ENCODE peak calls at places on chromosomes 12 and 14, in five cellular contexts. V, G, P, E and N are unnamed samples.

GRCh38 chr12:130484221-130484620 is 146.5 kb downstream of the PIWIL1 start:
- DNase-seq in V (no peak), G (no peak), P (no peak), E (no peak), N (no peak)

GRCh38 chr12:48013287-48013686 is 9.0 kb upstream of the COL2A1 start:
- DNase-seq in V (no peak), G (no peak), P (no peak), E (no peak), N (no peak)

GRCh38 chr12:124532947-124533346 is 34.5 kb downstream of the NCOR2 start:
- DNase-seq in V (no peak), G (no peak), P (no peak), E (no peak), N (no peak)

GRCh38 chr12:1553987-1554982 is 40.1 kb downstream of the FBXL14 start:
- DNase-seq in V (peak), G (no peak), P (no peak), E (no peak), N (no peak)

GRCh38 chr14:38420045-38420444 is 164.2 kb upstream of the CLEC14A start:
- DNase-seq in V (no peak), G (no peak), P (no peak), E (no peak), N (no peak)

GRCh38 chr14:104444159-104445030 is 135.2 kb upstream of the C14orf180 start:
- DNase-seq in V (no peak), G (no peak), P (no peak), E (no peak), N (no peak)

GRCh38 chr12:3726455-3726854 is 26.5 kb downstream of the CRACR2A start:
- DNase-seq in V (no peak), G (no peak), P (no peak), E (no peak), N (no peak)

GRCh38 chr14:101194356-101195308 is 291.1 kb upstream of the RTL1 start:
- DNase-seq in V (no peak), G (no peak), P (no peak), E (no peak), N (no peak)

GRCh38 chr14:99382781-99383456 is 97.7 kb downstream of the SETD3 start:
- DNase-seq in V (no peak), G (no peak), P (no peak), E (no peak), N (no peak)

GRCh38 chr12:69107541-69107940 is 131.8 kb upstream of the CPSF6 start:
- DNase-seq in V (no peak), G (no peak), P (no peak), E (no peak), N (no peak)

GRCh38 chr12:128969480-128970055 is 116.3 kb downstream of the GLT1D1 start:
- DNase-seq in V (peak), G (peak), P (peak), E (no peak), N (peak)

GRCh38 chr12:122855985-122856831 is 21.0 kb downstream of the HIP1R start:
- DNase-seq in V (no peak), G (no peak), P (no peak), E (no peak), N (no peak)

GRCh38 chr12:80624986-80625530 is 82.4 kb upstream of the MYF6 start:
- DNase-seq in V (no peak), G (no peak), P (no peak), E (no peak), N (no peak)

GRCh38 chr14:79924583-79924982 is 286.7 kb downstream of the DIO2 start:
- DNase-seq in V (no peak), G (no peak), P (no peak), E (no peak), N (no peak)

GRCh38 chr14:52043690-52044089 is 25.2 kb downstream of the NID2 start:
- DNase-seq in V (no peak), G (peak), P (peak), E (peak), N (no peak)

GRCh38 chr14:101731187-101732080 is 30.1 kb upstream of the PPP2R5C start:
- DNase-seq in V (peak), G (peak), P (no peak), E (peak), N (no peak)

GRCh38 chr12:125861299-125862281 is 796.4 kb downstream of the AACS start:
- DNase-seq in V (no peak), G (peak), P (no peak), E (no peak), N (no peak)

GRCh38 chr12:96294831-96295230 is 100.7 kb downstream of the ELK3 start:
- DNase-seq in V (no peak), G (no peak), P (no peak), E (no peak), N (no peak)

GRCh38 chr14:70714055-70714550 is 72.4 kb downstream of the TTC9 start:
- DNase-seq in V (peak), G (peak), P (peak), E (peak), N (peak)

GRCh38 chr12:113422030-113422900 is at the start of gene SDSL:
- DNase-seq in V (peak), G (peak), P (peak), E (peak), N (no peak)

GRCh38 chr14:21346532-21347135 is 37.2 kb downstream of the SUPT16H start:
- DNase-seq in V (no peak), G (no peak), P (no peak), E (no peak), N (no peak)

GRCh38 chr12:80460972-80461371 is 16.9 kb downstream of the PTPRQ start:
- DNase-seq in V (no peak), G (no peak), P (no peak), E (no peak), N (no peak)

GRCh38 chr14:104111301-104112112 is 26.0 kb downstream of the ASPG start:
- DNase-seq in V (no peak), G (no peak), P (peak), E (no peak), N (peak)

GRCh38 chr14:24297190-24297964 is 2.2 kb downstream of the DHRS1 start:
- DNase-seq in V (no peak), G (no peak), P (no peak), E (peak), N (no peak)

GRCh38 chr12:104121001-104121400 is 17.0 kb downstream of the NFYB start:
- DNase-seq in V (no peak), G (no peak), P (no peak), E (no peak), N (no peak)

GRCh38 chr14:56846970-56847928 is 37.0 kb upstream of the OTX2 start:
- DNase-seq in V (no peak), G (no peak), P (peak), E (no peak), N (peak)

GRCh38 chr12:55847033-55847432 is 4.3 kb upstream of the MMP19 start:
- DNase-seq in V (no peak), G (no peak), P (no peak), E (no peak), N (no peak)

GRCh38 chr12:94089891-94090290 is 58.5 kb upstream of the PLXNC1 start:
- DNase-seq in V (no peak), G (peak), P (no peak), E (no peak), N (no peak)

GRCh38 chr14:53927171-53927570 is 29.5 kb downstream of the BMP4 start:
- DNase-seq in V (no peak), G (no peak), P (no peak), E (peak), N (no peak)

GRCh38 chr12:34400986-34401658 is 378.8 kb downstream of the ALG10 start:
- DNase-seq in V (no peak), G (peak), P (peak), E (no peak), N (no peak)

DNA sequence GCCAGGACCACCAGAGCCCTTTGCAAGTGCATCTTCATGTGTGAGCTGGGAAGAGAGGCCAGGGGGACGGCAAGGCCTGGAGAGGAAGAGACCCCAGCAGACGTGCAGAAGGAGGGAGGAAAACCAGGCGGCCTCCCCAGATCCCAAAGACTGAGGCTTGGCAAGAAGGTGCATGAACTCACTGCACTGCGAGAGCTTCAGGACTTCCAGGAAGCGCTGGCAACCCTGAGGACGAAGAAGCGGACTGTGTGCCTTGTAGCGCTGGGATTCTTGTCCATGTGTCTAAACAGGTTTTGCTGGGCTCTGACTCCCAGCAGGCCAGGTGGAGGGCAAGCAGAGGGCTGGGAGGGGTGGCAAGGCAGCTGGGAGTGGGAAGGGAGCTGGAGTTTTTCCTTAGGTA is 939 bp downstream of the TGFB3 start:
- DNase-seq in V (no peak), G (no peak), P (no peak), E (no peak), N (no peak)
- TF ChIP-seq ATF2 in V (no peak), G (no peak), P (no peak), E (no peak), N (no peak)

DNA sequence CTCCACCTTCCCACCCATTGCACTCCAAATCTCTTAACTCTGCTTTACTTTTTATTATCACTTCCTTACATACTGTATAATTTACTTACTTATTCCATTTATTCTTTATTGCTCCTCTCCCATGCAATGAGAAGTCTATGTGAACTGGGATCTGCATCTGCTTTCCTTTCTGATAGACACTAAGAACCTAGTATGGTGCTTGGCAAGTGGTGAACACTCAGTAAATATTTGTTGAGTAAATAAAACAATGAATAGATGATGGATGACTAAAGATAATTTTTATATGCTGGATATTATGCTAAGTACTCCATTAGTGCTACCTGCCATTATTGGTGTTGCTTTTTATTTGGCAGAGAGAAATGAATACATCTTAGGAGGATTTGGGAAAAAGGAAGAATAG is 151.0 kb downstream of the TPH2 start:
- DNase-seq in V (no peak), G (no peak), P (no peak), E (no peak), N (no peak)
- TF ChIP-seq ATF2 in V (no peak), G (no peak), P (no peak), E (no peak), N (no peak)

GRCh38 chr12:42010715-42011114 is 134.0 kb downstream of the GXYLT1 start:
- DNase-seq in V (no peak), G (no peak), P (no peak), E (no peak), N (no peak)
- TF ChIP-seq ATF2 in V (no peak), G (no peak), P (no peak), E (no peak), N (no peak)

DNA sequence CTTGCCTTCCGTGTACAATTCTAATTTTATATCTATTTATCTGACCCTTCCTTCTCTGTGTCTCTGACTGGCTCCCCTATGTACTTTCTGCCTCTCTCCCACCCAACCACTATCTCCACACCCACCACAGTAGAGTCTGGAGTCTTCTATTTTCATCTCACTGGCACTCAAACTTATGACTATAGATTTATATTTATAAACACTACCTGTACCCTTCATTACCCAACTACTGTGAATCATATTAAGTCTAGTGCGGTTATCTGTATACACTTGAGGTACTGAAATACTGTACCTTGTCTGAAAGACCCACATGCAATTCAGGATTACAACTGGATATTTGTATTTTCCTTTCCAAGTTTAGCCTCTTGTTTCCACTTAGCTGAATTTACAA is 36.1 kb downstream of the ATP2B1 start:
- DNase-seq in V (no peak), G (no peak), P (no peak), E (no peak), N (no peak)
- TF ChIP-seq ATF2 in V (no peak), G (no peak), P (no peak), E (no peak), N (no peak)

GRCh38 chr12:23356927-23357708 is 592.4 kb downstream of the SOX5 start:
- DNase-seq in V (no peak), G (no peak), P (no peak), E (no peak), N (no peak)
- TF ChIP-seq ATF2 in V (no peak), G (no peak), P (no peak), E (no peak), N (no peak)

GRCh38 chr12:111467862-111468245 is 62.1 kb downstream of the SH2B3 start:
- DNase-seq in V (no peak), G (no peak), P (no peak), E (no peak), N (no peak)
- TF ChIP-seq ATF2 in V (no peak), G (no peak), P (no peak), E (no peak), N (no peak)